ENCODE peak calls at places on chromosomes 13 and 19, in nine cellular contexts. W is Right ventricle myocardium superior, I is DMS79, H is H54, F is fibroblast of the conjunctiva, V is fibroblast of lung, L is ACHN, J is AG09309, O is tibial artery. Y is an unnamed sample.

GRCh38 chr13:47672982-47673670 is 327.9 kb downstream of the SUCLA2 start:
- DNase-seq in W (no peak), I (no peak), H (no peak), F (peak), V (peak), L (no peak), J (peak), O (no peak), Y (no peak)

GRCh38 chr13:113046883-113047244 is 58.7 kb upstream of the F7 start:
- DNase-seq in W (peak), I (no peak), H (no peak), F (no peak), V (no peak), L (no peak), J (no peak), O (no peak), Y (no peak)

GRCh38 chr13:94416454-94417080 is 62.9 kb downstream of the DCT start:
- DNase-seq in W (no peak), I (peak), H (peak), F (peak), V (peak), L (peak), J (no peak), O (no peak), Y (no peak)

GRCh38 chr13:102825921-102826706 is 19.7 kb upstream of the ERCC5 start:
- DNase-seq in W (no peak), I (no peak), H (peak), F (peak), V (peak), L (peak), J (peak), O (no peak), Y (no peak)

GRCh38 chr19:799076-799881 is 2.0 kb downstream of the PTBP1 start:
- DNase-seq in W (no peak), I (peak), H (no peak), F (no peak), V (peak), L (peak), J (no peak), O (no peak), Y (no peak)

GRCh38 chr19:3555653-3556422 is 1.5 kb downstream of the MFSD12 start:
- DNase-seq in W (no peak), I (no peak), H (no peak), F (no peak), V (no peak), L (no peak), J (no peak), O (no peak), Y (no peak)

GRCh38 chr19:18123819-18124218 is 26.2 kb downstream of the MAST3 start:
- DNase-seq in W (no peak), I (no peak), H (no peak), F (no peak), V (no peak), L (no peak), J (no peak), O (no peak), Y (no peak)

GRCh38 chr19:53945998-53946397 is 16.7 kb upstream of the CACNG8 start:
- DNase-seq in W (no peak), I (no peak), H (no peak), F (no peak), V (no peak), L (no peak), J (no peak), O (no peak), Y (no peak)

GRCh38 chr13:106499905-106500304 is 35.6 kb downstream of the EFNB2 start:
- DNase-seq in W (no peak), I (no peak), H (no peak), F (no peak), V (no peak), L (no peak), J (no peak), O (no peak), Y (no peak)